ENCODE peak calls at places on chromosomes 4 and X, in four cellular contexts. I, M, F and A are unnamed samples.
A peak's percentile ranks its signal among the peaks of the same experiment; 100 is the strongest.

GRCh38 chr4:52833941-52834525 is 28.1 kb upstream of the RASL11B start:
- DNase-seq in I (no peak), M (peak; percentile 32), F (no peak), A (no peak)

GRCh38 chr4:82201805-82202636 is 171.8 kb downstream of the HNRNPD start:
- DNase-seq in I (peak; percentile 55), M (peak; percentile 78), F (no peak), A (peak; percentile 46)

GRCh38 chrX:70436380-70436779 is 8.3 kb upstream of the DLG3 start:
- DNase-seq in I (no peak), M (peak; percentile 27), F (no peak), A (no peak)

GRCh38 chrX:12994321-12994720 is 19.4 kb downstream of the TMSB4X start:
- DNase-seq in I (no peak), M (no peak), F (no peak), A (no peak)

GRCh38 chr4:173008436-173008835 is 160.2 kb upstream of the GALNT7 start:
- DNase-seq in I (no peak), M (no peak), F (no peak), A (no peak)

GRCh38 chrX:121106484-121107235 is 59.2 kb downstream of the GLUD2 start:
- DNase-seq in I (no peak), M (no peak), F (no peak), A (no peak)

GRCh38 chrX:108453841-108454240 is 14.2 kb downstream of the COL4A5 start:
- DNase-seq in I (no peak), M (peak; percentile 23), F (no peak), A (no peak)

GRCh38 chr4:39514888-39515401 is 12.3 kb downstream of the UGDH start:
- DNase-seq in I (no peak), M (no peak), F (no peak), A (peak; percentile 34)

GRCh38 chr4:41590591-41590990 is 52.6 kb downstream of the LIMCH1 start:
- DNase-seq in I (no peak), M (no peak), F (no peak), A (no peak)

GRCh38 chr4:133891001-133891400 is 310.6 kb downstream of the PABPC4L start:
- DNase-seq in I (no peak), M (no peak), F (no peak), A (no peak)

GRCh38 chr4:107736924-107737448 is 17.0 kb upstream of the PAPSS1 start:
- DNase-seq in I (no peak), M (peak; percentile 76), F (no peak), A (peak; percentile 53)

GRCh38 chrX:140477987-140478386 is 26.9 kb downstream of the SOX3 start:
- DNase-seq in I (no peak), M (no peak), F (no peak), A (no peak)

GRCh38 chrX:136731207-136731782 is 49.4 kb downstream of the ARHGEF6 start:
- DNase-seq in I (no peak), M (no peak), F (no peak), A (no peak)
- H3K4me3 ChIP-seq in I (no peak overlapping the region), M (no peak overlapping the region), F (no peak overlapping the region), A (no peak overlapping the region)

GRCh38 chr4:57094482-57095223 is 15.5 kb downstream of the IGFBP7 start:
- DNase-seq in I (peak; percentile 81), M (peak; percentile 64), F (no peak), A (peak; percentile 73)
- TF ChIP-seq CTCF in I (peak; percentile 27), M (no peak), F (no peak), A (peak; percentile 9)

GRCh38 chr4:80307774-80308465 is 27.6 kb upstream of the CFAP299 start:
- DNase-seq in I (peak; percentile 43), M (peak; percentile 54), F (no peak), A (peak; percentile 59)
- H3K4me3 ChIP-seq in I (no peak overlapping the region), M (no peak overlapping the region), F (no peak overlapping the region), A (no peak overlapping the region)

DNA sequence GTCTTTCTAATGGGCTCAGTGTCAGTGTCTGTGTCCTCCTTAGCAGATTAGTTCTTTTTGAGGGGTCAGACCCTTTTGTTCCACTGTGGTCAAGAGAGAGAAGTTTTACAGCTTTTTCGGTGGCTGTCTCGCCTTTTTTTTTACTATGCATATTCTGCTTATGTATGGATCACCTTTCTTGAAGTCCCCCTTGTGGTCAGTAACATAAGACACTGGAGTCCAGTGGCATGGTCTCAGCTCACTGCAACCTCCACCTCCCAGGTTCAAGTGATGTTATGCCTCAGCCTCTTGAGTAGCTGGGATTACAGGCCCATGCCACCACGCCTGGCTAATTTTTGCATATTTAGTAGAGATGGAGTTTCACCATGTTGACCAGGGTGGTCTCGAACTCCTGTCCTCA is 54.0 kb upstream of the PGRMC2 start:
- DNase-seq in I (no peak), M (no peak), F (no peak), A (no peak)
- TF ChIP-seq CTCF in I (no peak), M (no peak), F (no peak), A (no peak)

GRCh38 chr4:155944516-155944915 is 9.2 kb downstream of the CTSO start:
- DNase-seq in I (no peak), M (no peak), F (no peak), A (no peak)

GRCh38 chr4:155950461-155950860 is 3.2 kb downstream of the CTSO start:
- DNase-seq in I (no peak), M (no peak), F (no peak), A (no peak)

GRCh38 chr4:155952546-155952945 is 1.1 kb downstream of the CTSO start:
- DNase-seq in I (no peak), M (peak; percentile 60), F (no peak), A (peak; percentile 50)

GRCh38 chr4:155946486-155946885 is 7.2 kb downstream of the CTSO start:
- DNase-seq in I (peak; percentile 21), M (no peak), F (no peak), A (peak; percentile 56)

GRCh38 chr4:155948541-155948940 is 5.1 kb downstream of the CTSO start:
- DNase-seq in I (no peak), M (no peak), F (no peak), A (peak; percentile 66)
- H3K4me3 ChIP-seq in I (no peak overlapping the region), M (no peak overlapping the region), F (no peak overlapping the region), A (no peak overlapping the region)

GRCh38 chr4:71550220-71551190 is 211.7 kb downstream of the SLC4A4 start:
- DNase-seq in I (peak; percentile 88), M (peak; percentile 63), F (no peak), A (peak; percentile 72)
- TF ChIP-seq CTCF in I (peak; percentile 64), M (peak; percentile 20), F (no peak), A (peak; percentile 30)

GRCh38 chr4:13942936-13943335 is 315.4 kb upstream of the BOD1L1 start:
- DNase-seq in I (no peak), M (no peak), F (no peak), A (no peak)

GRCh38 chr4:13933163-13933562 is 305.6 kb upstream of the BOD1L1 start:
- DNase-seq in I (no peak), M (peak; percentile 66), F (no peak), A (peak; percentile 16)

GRCh38 chr4:13944095-13944501 is 316.6 kb upstream of the BOD1L1 start:
- DNase-seq in I (no peak), M (no peak), F (no peak), A (no peak)

GRCh38 chr4:13940921-13941320 is 313.4 kb upstream of the BOD1L1 start:
- DNase-seq in I (no peak), M (no peak), F (no peak), A (no peak)

DNA sequence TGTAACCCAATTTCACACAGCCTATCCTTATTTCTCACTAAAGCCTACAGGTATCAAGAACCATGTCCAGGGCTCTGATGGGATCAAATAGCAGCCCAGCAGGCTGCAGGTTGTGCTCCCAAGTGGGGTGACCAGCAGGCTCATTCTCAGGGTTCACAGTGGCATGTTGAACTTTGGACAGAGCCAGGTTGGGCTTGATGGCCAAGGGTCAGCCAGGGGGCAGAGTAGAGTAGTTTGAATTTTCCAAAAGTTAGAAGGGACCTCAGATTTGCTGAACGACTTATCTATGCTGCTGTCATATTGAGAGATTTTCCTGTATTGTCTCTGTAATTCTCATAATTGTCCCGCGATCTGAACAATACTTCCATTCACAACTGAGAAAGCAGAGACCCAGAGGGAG is 310.8 kb upstream of the BOD1L1 start:
- DNase-seq in I (no peak), M (no peak), F (no peak), A (no peak)
- H3K4me3 ChIP-seq in I (no peak overlapping the region), M (no peak overlapping the region), F (no peak overlapping the region), A (no peak overlapping the region)

DNA sequence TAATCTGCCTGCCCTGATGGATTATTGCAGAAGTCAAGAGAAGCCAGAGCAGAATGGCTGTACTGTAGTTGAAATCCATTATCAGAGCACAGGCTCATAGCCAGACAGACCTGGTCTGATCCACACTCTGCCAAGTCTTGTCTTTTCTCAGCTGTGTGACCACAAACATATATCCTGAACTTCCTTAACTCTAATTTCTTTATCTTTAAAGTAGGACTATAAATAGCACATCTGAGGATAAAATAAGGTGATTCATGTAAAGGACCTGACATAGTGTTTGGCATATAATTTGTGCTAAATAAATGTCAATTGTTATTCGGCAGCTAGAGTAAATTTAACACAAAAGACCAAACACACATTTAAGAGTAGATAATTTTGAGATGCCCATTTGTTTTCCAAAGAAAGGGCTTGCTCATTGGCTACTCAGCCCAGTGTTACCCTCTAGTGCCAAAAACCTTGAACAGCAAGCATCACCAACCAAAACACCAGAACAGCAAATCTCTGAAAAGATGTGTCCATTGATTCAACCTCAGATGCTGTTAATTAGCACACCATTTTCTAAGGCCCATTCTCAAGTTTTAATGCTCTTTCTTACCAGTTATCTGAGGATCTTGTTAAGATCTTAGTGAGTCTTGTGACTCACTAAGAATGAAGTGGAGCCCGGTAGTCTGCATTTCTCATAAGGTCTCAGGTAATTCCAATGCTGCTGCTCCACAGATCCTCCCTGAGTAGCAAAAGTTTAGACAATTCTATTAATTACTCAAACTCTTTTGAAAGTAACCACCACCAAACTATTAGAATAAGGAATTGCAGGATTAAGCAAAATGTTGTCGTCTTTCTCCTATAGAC is 108.8 kb downstream of the HHIP start:
- DNase-seq in I (peak; percentile 54), M (peak; percentile 71), F (no peak), A (peak; percentile 77)
- TF ChIP-seq CTCF in I (peak; percentile 72), M (peak; percentile 65), F (no peak), A (peak; percentile 69)